ENCODE peak calls at places on chromosomes 2 and 18, in eight cellular contexts. A is GM23248, O is NT2/D1, T is A549, B is heart right ventricle, J is H1, M is PC-3, E is neuronal stem cell. Z is an unnamed sample. For H3K4me1, the result is how much of the 10 kb centered on the place peaks cover.

GRCh38 chr2:1010373-1011017 is 59.8 kb downstream of the SNTG2 start:
- DNase-seq in A (no peak), O (no peak), T (no peak), B (no peak), J (no peak), M (no peak), E (peak), Z (no peak)

GRCh38 chr2:240227538-240228428 is 87.3 kb upstream of the OTOS start:
- DNase-seq in A (no peak), O (no peak), T (no peak), B (peak), J (no peak), M (no peak), E (no peak), Z (peak)

GRCh38 chr2:239919779-239920545 is 105.2 kb downstream of the NDUFA10 start:
- DNase-seq in A (no peak), O (no peak), T (no peak), B (no peak), J (no peak), M (no peak), E (no peak), Z (peak)

GRCh38 chr2:151634726-151635467 is 99.4 kb downstream of the NEB start:
- DNase-seq in A (peak), O (no peak), T (no peak), B (no peak), J (no peak), M (no peak), E (no peak), Z (no peak)

GRCh38 chr18:67232406-67232805 is 284.1 kb downstream of the DSEL start:
- DNase-seq in A (peak), O (peak), T (no peak), B (no peak), J (no peak), M (peak), E (no peak), Z (no peak)

GRCh38 chr2:11569636-11570035 is 35.8 kb downstream of the GREB1 start:
- DNase-seq in A (no peak), O (no peak), T (no peak), B (no peak), J (no peak), M (no peak), E (no peak), Z (peak)

GRCh38 chr2:233816771-233817170 is 37.6 kb downstream of the HJURP start:
- DNase-seq in A (no peak), O (no peak), T (no peak), B (no peak), J (no peak), M (no peak), E (no peak), Z (peak)

GRCh38 chr2:191950132-191950885 is 103.4 kb upstream of the CAVIN2 start:
- DNase-seq in A (peak), O (no peak), T (peak), B (no peak), J (no peak), M (peak), E (no peak), Z (no peak)

GRCh38 chr18:49666045-49666444 is 104.2 kb downstream of the LIPG start:
- DNase-seq in A (peak), O (no peak), T (no peak), B (no peak), J (no peak), M (no peak), E (no peak), Z (no peak)

GRCh38 chr2:27356056-27356381 is 545 bp downstream of the GTF3C2 start:
- DNase-seq in A (peak), O (peak), T (peak), B (no peak), J (peak), M (peak), E (no peak), Z (no peak)

GRCh38 chr2:68987051-68987503 is 12.6 kb downstream of the GKN1 start:
- DNase-seq in A (no peak), O (no peak), T (no peak), B (no peak), J (no peak), M (no peak), E (no peak), Z (no peak)

GRCh38 chr2:111116843-111117665 is 3.7 kb upstream of the BCL2L11 start:
- DNase-seq in A (peak), O (peak), T (peak), B (peak), J (peak), M (peak), E (peak), Z (peak)

GRCh38 chr2:111117666-111118454 is 2.9 kb upstream of the BCL2L11 start:
- DNase-seq in A (peak), O (no peak), T (peak), B (peak), J (peak), M (no peak), E (peak), Z (no peak)

GRCh38 chr2:111119004-111119846 is 1.5 kb upstream of the BCL2L11 start:
- DNase-seq in A (peak), O (no peak), T (no peak), B (no peak), J (peak), M (no peak), E (peak), Z (no peak)

GRCh38 chr2:111119847-111120252 is 864 bp upstream of the BCL2L11 start:
- DNase-seq in A (no peak), O (no peak), T (no peak), B (no peak), J (no peak), M (no peak), E (peak), Z (no peak)

DNA sequence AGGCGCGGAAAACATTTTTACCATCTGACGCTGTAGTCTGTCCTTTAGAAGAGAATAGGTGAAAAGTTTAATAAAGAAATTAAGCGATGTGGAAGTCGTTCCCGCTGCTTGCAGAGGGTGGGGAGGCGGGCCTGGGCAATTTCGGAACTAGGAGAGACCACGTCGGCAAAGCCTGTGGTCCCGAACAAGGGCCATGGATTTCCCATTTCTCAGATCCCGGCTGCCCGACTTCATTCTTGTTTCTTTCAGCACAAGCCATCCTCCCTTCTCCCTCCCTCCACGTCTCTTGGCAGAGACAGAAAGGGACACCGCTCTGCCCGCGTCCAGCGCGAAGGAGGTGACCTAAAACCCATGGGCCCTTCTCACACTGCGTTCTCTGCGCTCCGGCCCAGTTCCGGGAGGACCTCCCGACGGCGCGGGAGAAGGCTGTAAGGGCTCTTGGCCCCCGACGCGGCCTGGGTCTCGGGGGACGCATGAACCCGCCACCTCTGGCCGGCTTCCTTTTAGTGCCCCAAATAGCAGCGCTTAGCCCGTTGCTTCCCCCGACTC is 2.2 kb upstream of the BCL2L11 start:
- DNase-seq in A (no peak), O (no peak), T (no peak), B (peak), J (peak), M (no peak), E (peak), Z (no peak)
- H3K4me1 ChIP-seq in A (under half), O (under half), T (under half), B (under half), J (under half), M (under half), E (under half), Z (under half)

GRCh38 chr18:54255141-54255540 is 14.2 kb upstream of the POLI start:
- DNase-seq in A (no peak), O (no peak), T (no peak), B (no peak), J (no peak), M (no peak), E (no peak), Z (no peak)

GRCh38 chr18:54263904-54264336 is 5.4 kb upstream of the POLI start:
- DNase-seq in A (no peak), O (no peak), T (no peak), B (no peak), J (no peak), M (no peak), E (no peak), Z (no peak)

GRCh38 chr18:54257015-54257414 is 12.3 kb upstream of the POLI start:
- DNase-seq in A (peak), O (no peak), T (no peak), B (no peak), J (no peak), M (no peak), E (no peak), Z (no peak)

GRCh38 chr18:54261894-54262293 is 7.4 kb upstream of the POLI start:
- DNase-seq in A (no peak), O (no peak), T (no peak), B (no peak), J (no peak), M (no peak), E (no peak), Z (no peak)

DNA sequence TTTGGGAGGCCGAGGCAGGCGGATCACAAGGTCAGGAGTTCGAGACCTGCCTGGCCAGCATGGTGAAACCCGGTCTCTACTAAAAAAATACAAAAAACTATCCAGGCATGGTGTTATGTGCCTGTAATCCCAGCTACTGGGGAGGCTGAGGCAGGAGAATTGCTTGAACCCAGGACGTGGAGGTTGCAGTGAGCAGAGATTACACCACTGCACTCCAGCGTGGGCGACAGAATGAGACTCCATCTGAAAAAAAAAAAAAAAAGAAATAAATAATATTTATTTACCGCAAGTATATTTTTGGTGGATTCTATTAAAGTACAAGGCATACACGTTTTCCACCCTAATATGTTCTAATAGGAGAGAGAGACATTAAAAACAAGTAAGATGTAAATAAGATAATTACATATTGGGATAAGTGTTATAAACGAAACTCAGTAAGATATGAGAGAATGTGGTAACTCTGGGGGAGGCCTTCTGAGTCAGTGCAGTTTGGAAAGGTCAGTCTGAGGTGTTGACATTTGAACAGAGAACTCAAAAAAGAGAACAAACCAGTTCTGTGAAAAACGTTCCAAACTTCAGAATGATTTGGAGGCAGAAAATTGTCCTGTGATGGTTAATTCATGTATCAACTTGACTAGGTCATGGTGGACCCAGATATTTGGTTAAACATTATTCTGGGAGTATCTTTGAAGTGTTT is 8.8 kb upstream of the POLI start:
- DNase-seq in A (peak), O (no peak), T (no peak), B (no peak), J (no peak), M (peak), E (no peak), Z (no peak)
- H3K4me1 ChIP-seq in A (under half), O (under half), T (under half), B (under half), J (under half), M (under half), E (under half), Z (under half)

GRCh38 chr2:45010706-45011036 is 1.4 kb upstream of the SIX2 start:
- DNase-seq in A (peak), O (no peak), T (no peak), B (no peak), J (no peak), M (no peak), E (no peak), Z (no peak)
- H3K4me1 ChIP-seq in A (under half), O (under half), T (under half), B (under half), J (under half), M (under half), E (under half), Z (under half)

GRCh38 chr18:3059272-3059671 is 46.3 kb upstream of the LPIN2 start:
- DNase-seq in A (no peak), O (no peak), T (no peak), B (no peak), J (no peak), M (no peak), E (no peak), Z (no peak)

GRCh38 chr18:3058328-3059191 is 45.6 kb upstream of the LPIN2 start:
- DNase-seq in A (no peak), O (no peak), T (no peak), B (no peak), J (no peak), M (peak), E (no peak), Z (no peak)

GRCh38 chr18:3062798-3063563 is 50.0 kb upstream of the LPIN2 start:
- DNase-seq in A (peak), O (peak), T (no peak), B (peak), J (peak), M (peak), E (peak), Z (no peak)

GRCh38 chr18:3060667-3061580 is 48.0 kb upstream of the LPIN2 start:
- DNase-seq in A (no peak), O (no peak), T (no peak), B (no peak), J (no peak), M (no peak), E (no peak), Z (no peak)

DNA sequence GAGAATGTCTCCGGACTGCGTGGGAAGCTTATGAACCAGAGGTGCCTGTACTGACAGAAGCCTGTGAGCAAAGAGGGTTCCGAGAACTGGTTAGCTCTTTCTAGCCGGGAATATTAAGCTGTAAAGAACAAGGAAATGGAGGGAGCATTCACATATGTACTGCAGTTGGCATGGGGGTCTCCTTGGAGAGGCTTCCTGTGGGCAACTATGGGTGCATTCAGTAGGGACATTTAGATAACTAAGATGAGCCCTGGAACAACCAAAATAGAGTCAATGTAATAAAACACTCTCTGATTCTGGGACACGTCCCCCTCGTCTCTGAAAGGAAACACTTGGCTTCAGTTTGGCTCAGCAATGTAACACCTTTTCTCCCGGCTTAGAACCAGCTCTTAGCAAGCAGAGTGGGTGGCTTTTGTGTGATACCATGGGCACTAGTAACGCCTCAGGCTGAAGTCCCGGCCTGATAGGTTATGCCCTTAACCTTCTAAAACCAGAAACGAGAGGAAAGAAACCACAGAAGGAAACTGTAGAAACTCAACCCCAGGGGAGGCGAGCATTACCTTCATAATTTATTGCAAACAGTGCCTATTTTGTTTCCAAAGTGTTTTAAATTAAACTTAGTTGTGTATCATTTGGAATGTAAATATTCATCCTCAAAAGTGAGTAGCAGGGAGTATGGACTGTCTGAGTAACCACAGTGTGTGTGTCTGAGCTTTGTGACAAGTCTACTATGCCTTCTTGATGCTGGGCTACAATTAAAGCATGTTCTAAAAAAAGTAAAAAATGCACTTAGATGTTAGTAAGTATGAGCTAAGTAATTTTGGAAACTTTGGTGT is 48.9 kb upstream of the LPIN2 start:
- DNase-seq in A (no peak), O (no peak), T (no peak), B (no peak), J (no peak), M (no peak), E (no peak), Z (no peak)
- H3K4me1 ChIP-seq in A (under half), O (under half), T (under half), B (under half), J (under half), M (under half), E (under half), Z (under half)

DNA sequence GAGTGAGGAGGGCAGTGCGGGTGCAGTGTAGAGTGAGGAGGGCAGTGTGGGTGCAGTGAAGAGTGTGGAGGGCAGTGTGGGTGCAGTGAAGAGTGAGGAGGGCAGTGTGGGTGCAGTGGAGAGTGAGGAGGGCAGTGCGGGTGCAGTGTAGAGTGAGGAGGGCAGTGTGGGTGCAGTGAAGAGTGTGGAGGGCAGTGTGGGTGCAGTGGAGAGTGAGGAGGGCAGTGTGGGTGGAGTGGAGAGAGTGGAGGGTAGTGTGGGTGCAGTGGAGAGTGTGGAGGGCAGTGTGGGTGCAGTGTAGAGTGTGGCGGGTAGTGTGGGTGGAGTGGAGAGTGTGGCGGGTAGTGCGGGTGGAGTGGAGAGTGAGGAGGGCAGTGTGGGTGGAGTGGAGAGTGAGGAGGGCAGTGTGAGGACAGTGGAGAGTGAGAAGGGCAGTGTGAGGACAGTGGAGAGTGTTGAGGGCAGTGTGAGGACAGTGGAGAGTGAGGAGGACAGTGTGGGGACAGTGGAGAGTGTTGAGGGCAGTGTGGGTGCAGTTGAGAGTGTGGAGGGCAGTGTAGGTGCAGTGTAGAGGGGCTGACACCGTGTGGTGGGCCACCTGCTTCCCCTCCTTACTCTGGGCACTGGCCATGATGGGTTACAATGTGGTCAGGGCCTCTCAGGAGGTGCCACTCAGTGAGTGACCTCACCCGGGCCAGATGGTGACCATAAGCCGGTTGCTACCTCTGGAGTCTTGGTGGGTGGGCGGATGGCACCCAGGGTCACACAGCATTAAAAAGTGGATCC is 28.5 kb downstream of the INPP4A start:
- DNase-seq in A (no peak), O (no peak), T (no peak), B (no peak), J (no peak), M (no peak), E (no peak), Z (no peak)
- H3K4me1 ChIP-seq in A (under half), O (under half), T (under half), B (half or more), J (under half), M (under half), E (under half), Z (under half)

DNA sequence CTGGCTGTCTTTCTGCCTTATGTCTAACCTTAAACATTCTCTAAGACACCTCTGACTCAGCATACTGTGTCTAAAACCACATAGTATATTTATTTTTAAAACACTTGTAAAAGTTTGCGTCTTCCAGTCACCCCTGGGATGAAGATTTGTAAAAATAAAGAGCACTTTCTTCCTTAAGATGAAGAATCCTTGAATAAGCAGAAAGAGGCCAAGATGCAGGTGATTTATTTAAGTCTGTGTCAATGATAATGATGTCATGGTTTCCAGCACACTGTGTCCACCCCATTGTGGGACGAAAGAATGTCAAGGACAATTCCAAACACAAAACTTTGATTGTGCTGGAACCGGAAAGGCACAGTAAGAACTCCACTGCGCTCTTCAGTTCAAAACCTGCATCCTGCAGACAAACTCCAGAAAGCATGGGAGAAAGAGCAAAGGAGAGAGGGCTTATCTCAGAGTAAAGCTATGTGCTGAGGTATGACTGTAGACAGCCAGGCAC is 92.9 kb downstream of the ZEB2 start:
- DNase-seq in A (peak), O (no peak), T (no peak), B (no peak), J (no peak), M (peak), E (no peak), Z (no peak)
- H3K4me1 ChIP-seq in A (under half), O (under half), T (under half), B (half or more), J (under half), M (under half), E (under half), Z (under half)

DNA sequence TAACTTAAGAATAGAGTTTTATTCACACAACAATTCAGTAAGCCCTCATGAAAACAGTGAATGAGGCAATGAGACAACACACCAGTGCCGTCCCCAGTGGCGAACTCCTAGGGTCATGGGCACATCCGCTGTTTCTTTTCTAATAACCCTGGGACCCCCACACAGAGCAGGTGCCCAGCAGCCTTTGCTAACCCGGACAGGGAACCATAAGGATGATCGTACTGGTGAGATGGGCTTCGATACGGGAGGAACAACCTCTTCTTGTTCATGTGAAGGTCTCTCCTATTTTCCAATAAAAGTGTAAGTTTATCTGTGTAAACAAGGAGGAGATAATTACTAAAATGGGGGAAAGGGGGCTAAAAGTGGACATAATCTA is 97.4 kb upstream of the MGAT4A start:
- DNase-seq in A (no peak), O (no peak), T (no peak), B (no peak), J (no peak), M (no peak), E (no peak), Z (no peak)
- H3K4me1 ChIP-seq in A (under half), O (under half), T (under half), B (half or more), J (under half), M (under half), E (under half), Z (under half)

GRCh38 chr2:160649698-160650097 is 156.1 kb upstream of the RBMS1 start:
- DNase-seq in A (no peak), O (no peak), T (no peak), B (no peak), J (no peak), M (no peak), E (no peak), Z (no peak)
- H3K4me1 ChIP-seq in A (under half), O (under half), T (under half), B (under half), J (under half), M (half or more), E (under half), Z (under half)

Z was measured in RWPE2.